ENCODE peak calls at places on chromosomes 16 and 17, in four cellular contexts. Q is ascending aorta; O is CD8-positive, alpha-beta T cell; Y is NCI-H146. C is an unnamed sample.
A peak's percentile ranks its signal among the peaks of the same experiment; 100 is the strongest.

GRCh38 chr17:72587773-72588511 is 467.1 kb downstream of the SOX9 start:
- DNase-seq in Q (no peak), Y (peak; percentile 47), O (no peak), C (no peak)

GRCh38 chr16:27600386-27600785 is 50.4 kb downstream of the KATNIP start:
- DNase-seq in Y (no peak), O (no peak), Q (no peak), C (no peak)

GRCh38 chr17:70060415-70060814 is 14.6 kb upstream of the KCNJ16 start:
- DNase-seq in Q (no peak), O (no peak), Y (no peak), C (no peak)

GRCh38 chr16:80931985-80932720 is 74.5 kb downstream of the CMC2 start:
- DNase-seq in O (no peak), Y (peak; percentile 68), Q (no peak), C (peak; percentile 32)

GRCh38 chr16:23668225-23668624 is 10.5 kb upstream of the PLK1 start:
- DNase-seq in Q (no peak), O (no peak), Y (no peak), C (no peak)

GRCh38 chr17:44144966-44145739 is 3.4 kb downstream of the HROB start:
- DNase-seq in Q (no peak), O (no peak), Y (no peak), C (no peak)

GRCh38 chr17:49787932-49788442 is 494 bp upstream of the KAT7 start:
- DNase-seq in O (peak; percentile 9), Y (no peak), Q (no peak), C (no peak)

GRCh38 chr16:25264599-25264998 is 7.0 kb upstream of the ZKSCAN2 start:
- DNase-seq in Y (no peak), Q (no peak), O (no peak), C (no peak)

GRCh38 chr17:20206591-20206990 is 197.4 kb downstream of the SPECC1 start:
- DNase-seq in Q (no peak), O (no peak), Y (no peak), C (no peak)

GRCh38 chr16:80616362-80616761 is 75.6 kb downstream of the DYNLRB2 start:
- DNase-seq in O (no peak), Q (no peak), Y (no peak), C (no peak)

GRCh38 chr16:69133555-69133954 is 1.1 kb downstream of the UTP4 start:
- DNase-seq in Q (no peak), Y (no peak), O (no peak), C (no peak)

GRCh38 chr17:74870512-74870911 is 2.3 kb downstream of the FDXR start:
- DNase-seq in O (no peak), Y (no peak), Q (no peak), C (no peak)

GRCh38 chr17:75601057-75601987 is 13.7 kb downstream of the MYO15B start:
- DNase-seq in Q (no peak), O (peak; percentile 47), Y (peak; percentile 78), C (no peak)

GRCh38 chr17:31678431-31678830 is 180.6 kb downstream of the COPRS start:
- DNase-seq in Y (no peak), O (no peak), Q (no peak), C (no peak)

GRCh38 chr16:85428899-85429775 is 184.0 kb upstream of the GSE1 start:
- DNase-seq in Y (no peak), O (no peak), Q (no peak), C (no peak)

GRCh38 chr17:31499771-31500554 is 108.5 kb downstream of the RAB11FIP4 start:
- DNase-seq in Y (no peak), O (no peak), Q (peak; percentile 19), C (no peak)

GRCh38 chr17:55420776-55421178 is 858 bp downstream of the MMD start:
- DNase-seq in Q (no peak), Y (peak; percentile 22), O (peak; percentile 24), C (no peak)

GRCh38 chr17:63768433-63768832 is 5.0 kb downstream of the CCDC47 start:
- DNase-seq in O (no peak), Q (no peak), Y (no peak), C (no peak)

GRCh38 chr16:65037558-65037957 is 84.3 kb downstream of the CDH11 start:
- DNase-seq in O (no peak), Y (no peak), Q (no peak), C (no peak)

GRCh38 chr16:23511731-23512130 is 1.4 kb upstream of the GGA2 start:
- DNase-seq in O (no peak), Q (no peak), Y (no peak), C (no peak)

GRCh38 chr17:64025732-64026294 is 5.4 kb upstream of the ICAM2 start:
- DNase-seq in Q (peak; percentile 46), O (peak; percentile 85), Y (peak; percentile 86), C (peak; percentile 2)

GRCh38 chr16:3004319-3004718 is 8.4 kb upstream of the CLDN9 start:
- DNase-seq in Q (no peak), Y (peak; percentile 54), O (no peak), C (no peak)

GRCh38 chr16:50781043-50781442 is 39.2 kb downstream of the CYLD start:
- DNase-seq in O (no peak), Q (no peak), Y (no peak), C (no peak)

GRCh38 chr16:81067166-81067565 is 9.9 kb downstream of the C16orf46 start:
- DNase-seq in O (no peak), Q (no peak), Y (no peak), C (no peak)

GRCh38 chr17:66493283-66494019 is 191.0 kb downstream of the PRKCA start:
- DNase-seq in Y (no peak), Q (no peak), O (no peak), C (no peak)

GRCh38 chr17:75346906-75347305 is 57.7 kb upstream of the SLC25A19 start:
- DNase-seq in Y (peak; percentile 5), Q (no peak), O (no peak), C (no peak)

C was measured in cerebellar nuclear complex.